ENCODE peak calls at places on chromosomes 2 and 18, in nine cellular contexts. One of them, this sample, is unnamed.

GRCh38 chr2:173657996-173658717 is 303.5 kb downstream of the CDCA7 start:
- DNase-seq in heart left ventricle: no peak
- DNase-seq in brain microvascular endothelial cell: peak
- DNase-seq in GM20000: no peak
- DNase-seq in epithelial cell of esophagus: peak
- DNase-seq in GM13977: no peak
- DNase-seq in MCF 10A: peak
- DNase-seq in cardiac fibroblast: peak
- DNase-seq in transverse colon: no peak
- DNase-seq in this sample: no peak

GRCh38 chr18:63969965-63970802 is at the start of gene SERPINB8:
- DNase-seq in heart left ventricle: peak
- DNase-seq in cardiac fibroblast: peak
- DNase-seq in GM20000: peak
- DNase-seq in brain microvascular endothelial cell: peak
- DNase-seq in epithelial cell of esophagus: peak
- DNase-seq in MCF 10A: peak
- DNase-seq in GM13977: peak
- DNase-seq in transverse colon: peak
- DNase-seq in this sample: peak

GRCh38 chr2:237894986-237895543 is 35.6 kb downstream of the RAMP1 start:
- DNase-seq in GM20000: no peak
- DNase-seq in MCF 10A: no peak
- DNase-seq in brain microvascular endothelial cell: no peak
- DNase-seq in transverse colon: no peak
- DNase-seq in heart left ventricle: no peak
- DNase-seq in epithelial cell of esophagus: no peak
- DNase-seq in GM13977: no peak
- DNase-seq in cardiac fibroblast: no peak
- DNase-seq in this sample: no peak

GRCh38 chr2:177343773-177344172 is 48.8 kb upstream of the AGPS start:
- DNase-seq in MCF 10A: no peak
- DNase-seq in GM13977: no peak
- DNase-seq in epithelial cell of esophagus: no peak
- DNase-seq in GM20000: no peak
- DNase-seq in transverse colon: no peak
- DNase-seq in cardiac fibroblast: no peak
- DNase-seq in brain microvascular endothelial cell: no peak
- DNase-seq in heart left ventricle: no peak
- DNase-seq in this sample: no peak

GRCh38 chr2:217901400-217901799 is 101.4 kb downstream of the TNS1 start:
- DNase-seq in cardiac fibroblast: no peak
- DNase-seq in heart left ventricle: no peak
- DNase-seq in MCF 10A: no peak
- DNase-seq in brain microvascular endothelial cell: no peak
- DNase-seq in transverse colon: no peak
- DNase-seq in GM13977: no peak
- DNase-seq in GM20000: no peak
- DNase-seq in epithelial cell of esophagus: no peak
- DNase-seq in this sample: no peak

GRCh38 chr18:36058674-36059073 is 8.7 kb downstream of the RPRD1A start:
- DNase-seq in heart left ventricle: no peak
- DNase-seq in transverse colon: no peak
- DNase-seq in epithelial cell of esophagus: no peak
- DNase-seq in GM13977: no peak
- DNase-seq in brain microvascular endothelial cell: no peak
- DNase-seq in MCF 10A: no peak
- DNase-seq in cardiac fibroblast: no peak
- DNase-seq in GM20000: no peak
- DNase-seq in this sample: no peak

GRCh38 chr2:191574232-191574631 is 103.7 kb upstream of the NABP1 start:
- DNase-seq in MCF 10A: no peak
- DNase-seq in cardiac fibroblast: no peak
- DNase-seq in GM13977: no peak
- DNase-seq in brain microvascular endothelial cell: no peak
- DNase-seq in epithelial cell of esophagus: no peak
- DNase-seq in transverse colon: no peak
- DNase-seq in GM20000: no peak
- DNase-seq in heart left ventricle: no peak
- DNase-seq in this sample: no peak

GRCh38 chr2:73020657-73021370 is 50.7 kb downstream of the SFXN5 start:
- DNase-seq in GM20000: no peak
- DNase-seq in epithelial cell of esophagus: peak
- DNase-seq in cardiac fibroblast: peak
- DNase-seq in heart left ventricle: no peak
- DNase-seq in transverse colon: no peak
- DNase-seq in MCF 10A: peak
- DNase-seq in brain microvascular endothelial cell: peak
- DNase-seq in GM13977: no peak
- DNase-seq in this sample: no peak

GRCh38 chr2:103525757-103526156 is 763.9 kb downstream of the TMEM182 start:
- DNase-seq in MCF 10A: peak
- DNase-seq in cardiac fibroblast: no peak
- DNase-seq in brain microvascular endothelial cell: no peak
- DNase-seq in GM20000: no peak
- DNase-seq in heart left ventricle: no peak
- DNase-seq in GM13977: no peak
- DNase-seq in epithelial cell of esophagus: peak
- DNase-seq in transverse colon: no peak
- DNase-seq in this sample: no peak

GRCh38 chr2:167988296-167988695 is 259.1 kb downstream of the STK39 start:
- DNase-seq in cardiac fibroblast: no peak
- DNase-seq in epithelial cell of esophagus: no peak
- DNase-seq in GM20000: no peak
- DNase-seq in brain microvascular endothelial cell: no peak
- DNase-seq in MCF 10A: no peak
- DNase-seq in transverse colon: no peak
- DNase-seq in GM13977: no peak
- DNase-seq in heart left ventricle: no peak
- DNase-seq in this sample: no peak

GRCh38 chr2:171523969-171524401 is 1.7 kb downstream of the CYBRD1 start:
- DNase-seq in MCF 10A: peak
- DNase-seq in GM20000: no peak
- DNase-seq in cardiac fibroblast: peak
- DNase-seq in GM13977: no peak
- DNase-seq in epithelial cell of esophagus: peak
- DNase-seq in brain microvascular endothelial cell: no peak
- DNase-seq in transverse colon: no peak
- DNase-seq in heart left ventricle: no peak
- DNase-seq in this sample: no peak

GRCh38 chr2:197075286-197075685 is 148.8 kb upstream of the PGAP1 start:
- DNase-seq in epithelial cell of esophagus: no peak
- DNase-seq in transverse colon: no peak
- DNase-seq in brain microvascular endothelial cell: no peak
- DNase-seq in MCF 10A: no peak
- DNase-seq in heart left ventricle: no peak
- DNase-seq in GM13977: no peak
- DNase-seq in cardiac fibroblast: no peak
- DNase-seq in GM20000: no peak
- DNase-seq in this sample: no peak

GRCh38 chr2:213021971-213022899 is 129.2 kb downstream of the IKZF2 start:
- DNase-seq in MCF 10A: no peak
- DNase-seq in brain microvascular endothelial cell: peak
- DNase-seq in cardiac fibroblast: peak
- DNase-seq in transverse colon: no peak
- DNase-seq in GM13977: peak
- DNase-seq in epithelial cell of esophagus: peak
- DNase-seq in heart left ventricle: no peak
- DNase-seq in GM20000: peak
- DNase-seq in this sample: peak

GRCh38 chr2:19667536-19667949 is 234.2 kb downstream of the TTC32 start:
- DNase-seq in cardiac fibroblast: no peak
- DNase-seq in GM13977: no peak
- DNase-seq in heart left ventricle: no peak
- DNase-seq in epithelial cell of esophagus: no peak
- DNase-seq in transverse colon: no peak
- DNase-seq in MCF 10A: no peak
- DNase-seq in GM20000: no peak
- DNase-seq in brain microvascular endothelial cell: no peak
- DNase-seq in this sample: no peak

DNA sequence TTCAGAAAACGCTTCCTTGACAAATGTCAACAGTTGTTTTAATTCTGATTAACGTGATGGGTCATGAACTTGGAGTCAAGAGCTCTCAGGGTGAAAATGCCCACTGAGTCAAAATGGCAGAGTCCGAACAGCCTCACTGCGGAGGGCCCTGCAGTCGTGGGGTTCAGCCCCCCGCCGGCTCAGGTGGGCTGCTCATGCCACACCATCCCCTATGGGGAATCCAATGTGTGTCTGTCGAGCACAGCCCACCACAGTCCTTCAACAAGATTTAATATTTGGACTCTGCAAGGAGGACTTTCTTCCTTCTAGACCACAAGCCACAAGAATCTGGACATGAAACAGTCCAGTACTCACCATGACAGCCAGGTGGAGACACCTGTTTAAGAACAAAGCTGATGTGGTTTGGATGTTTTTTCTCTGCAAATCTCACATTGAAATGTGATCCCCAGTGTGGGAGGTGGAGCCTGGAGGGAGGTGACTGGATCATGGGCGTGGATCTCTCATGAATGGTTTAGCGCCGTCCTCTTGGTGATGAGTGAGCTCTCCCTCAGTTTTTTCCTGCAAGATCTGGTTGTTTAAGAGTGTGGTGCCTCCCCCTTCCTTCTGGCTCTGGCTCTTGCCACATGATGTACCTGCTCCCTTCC is 201.0 kb downstream of the NDUFA10 start:
- DNase-seq in transverse colon: no peak
- DNase-seq in GM20000: no peak
- DNase-seq in MCF 10A: peak
- DNase-seq in GM13977: no peak
- DNase-seq in cardiac fibroblast: no peak
- DNase-seq in brain microvascular endothelial cell: no peak
- DNase-seq in epithelial cell of esophagus: peak
- DNase-seq in heart left ventricle: no peak
- DNase-seq in this sample: no peak
- TF ChIP-seq CTCF in transverse colon: peak
- TF ChIP-seq CTCF in GM20000: no peak
- TF ChIP-seq CTCF in MCF 10A: peak
- TF ChIP-seq CTCF in GM13977: no peak
- TF ChIP-seq CTCF in cardiac fibroblast: no peak
- TF ChIP-seq CTCF in brain microvascular endothelial cell: no peak
- TF ChIP-seq CTCF in epithelial cell of esophagus: peak
- TF ChIP-seq CTCF in heart left ventricle: no peak
- TF ChIP-seq CTCF in this sample: peak

DNA sequence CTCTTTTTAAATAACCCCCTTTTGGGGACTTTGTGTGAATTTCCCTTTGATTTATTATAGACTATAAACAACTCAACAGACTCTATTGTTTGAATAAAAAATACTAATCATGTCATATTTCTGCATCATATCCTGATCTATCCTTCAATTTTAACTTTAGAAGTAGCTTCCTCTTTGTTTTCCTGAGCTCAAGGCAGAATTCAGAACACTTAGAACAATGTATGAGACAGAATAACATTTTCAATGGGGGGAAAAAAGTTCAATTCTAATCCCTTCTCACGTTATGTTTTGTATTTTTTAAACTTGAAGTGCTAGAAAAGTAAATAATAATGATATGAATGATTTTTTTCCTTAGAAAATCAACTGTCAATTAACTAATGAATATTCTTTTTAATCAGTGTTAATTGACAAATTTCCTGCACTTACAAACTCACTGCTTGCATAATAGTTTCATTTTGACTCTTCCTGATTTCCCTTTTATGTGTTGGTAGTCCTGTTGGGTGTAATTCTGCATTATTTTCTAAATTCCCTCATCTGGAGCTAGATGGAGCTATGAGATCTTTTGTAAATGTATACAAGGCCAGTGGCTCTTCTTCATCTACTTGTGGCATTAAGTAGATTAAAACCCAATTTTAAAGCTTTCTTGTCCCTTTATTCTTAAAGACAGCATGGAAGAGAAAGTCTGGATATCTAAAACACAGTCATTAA is 326.1 kb downstream of the PARD3B start:
- DNase-seq in GM20000: no peak
- DNase-seq in cardiac fibroblast: peak
- DNase-seq in MCF 10A: peak
- DNase-seq in epithelial cell of esophagus: peak
- DNase-seq in transverse colon: no peak
- DNase-seq in brain microvascular endothelial cell: no peak
- DNase-seq in heart left ventricle: no peak
- DNase-seq in GM13977: peak
- DNase-seq in this sample: no peak
- TF ChIP-seq CTCF in GM20000: no peak
- TF ChIP-seq CTCF in cardiac fibroblast: peak
- TF ChIP-seq CTCF in MCF 10A: peak
- TF ChIP-seq CTCF in epithelial cell of esophagus: peak
- TF ChIP-seq CTCF in transverse colon: no peak
- TF ChIP-seq CTCF in brain microvascular endothelial cell: peak
- TF ChIP-seq CTCF in heart left ventricle: peak
- TF ChIP-seq CTCF in GM13977: peak
- TF ChIP-seq CTCF in this sample: peak

DNA sequence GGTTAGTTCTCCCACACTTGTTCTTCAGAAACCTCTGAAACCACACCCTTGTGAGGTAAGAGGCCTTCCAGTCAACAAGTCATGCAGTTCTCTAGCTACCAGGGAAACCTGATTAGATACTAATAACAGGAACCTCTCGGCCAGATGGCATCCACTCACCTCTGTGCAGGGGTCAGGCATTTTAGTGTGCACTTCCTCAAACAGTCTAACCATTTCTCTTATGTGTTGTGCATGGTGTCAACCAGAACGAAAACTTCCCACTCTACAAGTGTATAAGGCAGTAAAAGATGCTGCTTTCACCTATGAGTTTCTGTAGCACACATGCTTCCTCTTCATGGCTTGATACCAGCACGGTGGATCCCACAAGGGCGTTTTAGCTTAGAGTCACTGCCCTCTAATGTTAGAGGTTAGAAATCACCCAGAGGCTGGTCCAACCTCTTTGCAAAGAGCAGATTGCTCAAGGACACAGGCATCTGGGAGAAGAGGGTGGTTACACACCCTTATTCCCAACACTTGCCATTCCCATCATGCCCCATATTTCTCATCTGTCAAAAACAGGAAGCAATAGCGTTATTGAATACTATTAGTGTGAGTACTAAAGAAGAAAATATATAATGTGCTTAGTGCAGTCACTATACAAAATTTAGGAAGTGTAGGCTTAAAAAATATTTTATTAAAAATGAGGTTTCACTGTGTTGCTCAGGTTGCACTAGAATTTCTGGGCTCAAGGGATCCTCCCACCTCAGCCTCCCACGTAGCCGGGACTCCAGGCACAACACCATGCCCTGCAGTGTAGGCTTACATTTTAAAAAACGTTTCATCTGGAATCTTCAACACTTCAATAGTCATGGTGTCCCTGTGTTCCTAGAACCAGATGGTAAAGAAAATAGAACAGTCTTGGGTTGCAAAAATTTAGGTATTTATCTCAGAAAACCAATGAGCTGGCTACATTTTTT is 34.5 kb upstream of the RAB31 start:
- DNase-seq in epithelial cell of esophagus: peak
- DNase-seq in MCF 10A: peak
- DNase-seq in heart left ventricle: peak
- DNase-seq in transverse colon: peak
- DNase-seq in GM13977: peak
- DNase-seq in brain microvascular endothelial cell: peak
- DNase-seq in cardiac fibroblast: peak
- DNase-seq in GM20000: peak
- DNase-seq in this sample: peak
- TF ChIP-seq CTCF in epithelial cell of esophagus: peak
- TF ChIP-seq CTCF in MCF 10A: peak
- TF ChIP-seq CTCF in heart left ventricle: peak
- TF ChIP-seq CTCF in transverse colon: peak
- TF ChIP-seq CTCF in GM13977: peak
- TF ChIP-seq CTCF in brain microvascular endothelial cell: peak
- TF ChIP-seq CTCF in cardiac fibroblast: peak
- TF ChIP-seq CTCF in GM20000: no peak
- TF ChIP-seq CTCF in this sample: no peak

GRCh38 chr2:225797394-225797793 is 397.9 kb downstream of the NYAP2 start:
- DNase-seq in epithelial cell of esophagus: no peak
- DNase-seq in GM20000: no peak
- DNase-seq in heart left ventricle: no peak
- DNase-seq in transverse colon: no peak
- DNase-seq in MCF 10A: no peak
- DNase-seq in cardiac fibroblast: peak
- DNase-seq in brain microvascular endothelial cell: no peak
- DNase-seq in GM13977: no peak
- DNase-seq in this sample: no peak
- TF ChIP-seq CTCF in epithelial cell of esophagus: no peak
- TF ChIP-seq CTCF in GM20000: no peak
- TF ChIP-seq CTCF in heart left ventricle: peak
- TF ChIP-seq CTCF in transverse colon: no peak
- TF ChIP-seq CTCF in MCF 10A: no peak
- TF ChIP-seq CTCF in cardiac fibroblast: no peak
- TF ChIP-seq CTCF in brain microvascular endothelial cell: no peak
- TF ChIP-seq CTCF in GM13977: no peak
- TF ChIP-seq CTCF in this sample: no peak